ENCODE peak calls at places on chromosomes 1 and 21, in five cellular contexts. Q is HT1080; N is NCI-H748 treated with DMSO at 0.1 percent for 48 hours; C is nucleus accumbens; U is stimulated activated CD4-positive, alpha-beta T cell treated with anti-CD3 and anti-CD28 coated beads, Interleukin-2, amount 100 ng/mL, for 4 hours. B is an unnamed sample.

GRCh38 chr1:216390956-216391355 is 32.3 kb downstream of the USH2A start:
- DNase-seq in U (no peak), C (no peak), N (no peak), Q (peak; percentile 4), B (no peak)

GRCh38 chr21:37870229-37870628 is 46.0 kb downstream of the KCNJ6 start:
- DNase-seq in U (no peak), C (no peak), N (peak; percentile 3), Q (no peak), B (no peak)

GRCh38 chr1:1937061-1937460 is 18.0 kb upstream of the TMEM52 start:
- DNase-seq in N (no peak), C (no peak), Q (no peak), U (no peak), B (no peak)

GRCh38 chr1:16017461-16018303 is at the start of gene HSPB7:
- DNase-seq in N (no peak), C (peak; percentile 31), U (no peak), Q (no peak), B (peak; percentile 87)

GRCh38 chr1:100782473-100783010 is 63.0 kb downstream of the VCAM1 start:
- DNase-seq in C (no peak), U (no peak), N (no peak), Q (no peak), B (no peak)

GRCh38 chr21:39650801-39651200 is 38.1 kb downstream of the B3GALT5 start:
- DNase-seq in U (no peak), Q (no peak), N (no peak), C (no peak), B (no peak)

GRCh38 chr1:23619299-23620188 is 60.2 kb upstream of the ID3 start:
- DNase-seq in N (peak; percentile 79), U (peak; percentile 89), Q (peak; percentile 22), C (peak; percentile 72), B (no peak)

GRCh38 chr1:222880586-222880985 is 65.7 kb downstream of the DISP1 start:
- DNase-seq in U (peak; percentile 29), C (no peak), N (no peak), Q (peak; percentile 88), B (no peak)

GRCh38 chr1:45410850-45411509 is 70.7 kb upstream of the MUTYH start:
- DNase-seq in N (no peak), U (no peak), Q (no peak), C (no peak), B (no peak)

GRCh38 chr1:33086384-33086850 is 5.5 kb downstream of the AZIN2 start:
- DNase-seq in U (no peak), C (peak; percentile 62), N (peak; percentile 14), Q (peak; percentile 64), B (peak; percentile 88)

GRCh38 chr1:216325946-216326345 is 97.3 kb downstream of the USH2A start:
- DNase-seq in Q (peak; percentile 68), C (no peak), U (no peak), N (no peak), B (no peak)

GRCh38 chr1:204915856-204916485 is 45.3 kb downstream of the NFASC start:
- DNase-seq in N (no peak), U (no peak), Q (peak; percentile 45), C (no peak), B (no peak)

GRCh38 chr1:42913426-42914091 is 45.1 kb downstream of the SLC2A1 start:
- DNase-seq in Q (peak; percentile 70), C (no peak), N (peak; percentile 98), U (peak; percentile 44), B (peak; percentile 60)

GRCh38 chr1:47230692-47231313 is 1.2 kb downstream of the TAL1 start:
- DNase-seq in U (no peak), C (no peak), Q (no peak), N (no peak), B (no peak)

GRCh38 chr1:236524142-236524891 is 535 bp downstream of the LGALS8 start:
- DNase-seq in Q (peak; percentile 60), U (peak; percentile 34), N (peak; percentile 5), C (peak; percentile 64), B (peak; percentile 79)

GRCh38 chr1:26084844-26085243 is 17.4 kb upstream of the TRIM63 start:
- DNase-seq in C (no peak), Q (no peak), U (no peak), N (no peak), B (no peak)

GRCh38 chr1:173202430-173203145 is 4.5 kb downstream of the TNFSF4 start:
- DNase-seq in Q (peak; percentile 59), C (no peak), N (peak; percentile 1), U (no peak), B (peak; percentile 43)

GRCh38 chr1:47724427-47724999 is 272.7 kb downstream of the TRABD2B start:
- DNase-seq in Q (no peak), U (no peak), N (no peak), C (no peak), B (no peak)

GRCh38 chr1:192559115-192560006 is 16.2 kb upstream of the RGS1 start:
- DNase-seq in Q (peak; percentile 99), U (no peak), N (no peak), C (no peak), B (no peak)

GRCh38 chr1:212438831-212439237 is 6.1 kb downstream of the NENF start:
- DNase-seq in Q (no peak), N (no peak), U (no peak), C (no peak), B (no peak)

GRCh38 chr1:54110991-54111390 is 41.8 kb downstream of the CDCP2 start:
- DNase-seq in Q (no peak), C (no peak), N (no peak), U (no peak), B (no peak)

GRCh38 chr1:156706647-156707008 is 1.2 kb upstream of the CRABP2 start:
- DNase-seq in Q (no peak), C (peak; percentile 80), N (no peak), U (no peak), B (peak; percentile 77)

GRCh38 chr1:51329443-51330325 is 678 bp downstream of the TTC39A start:
- DNase-seq in U (no peak), Q (no peak), C (peak; percentile 41), N (peak; percentile 14), B (peak; percentile 58)

GRCh38 chr1:33322870-33323585 is 2.1 kb upstream of the A3GALT2 start:
- DNase-seq in C (no peak), N (no peak), U (no peak), Q (no peak), B (no peak)

GRCh38 chr1:150110066-150110465 is 39.6 kb upstream of the PLEKHO1 start:
- DNase-seq in C (no peak), U (no peak), N (no peak), Q (no peak), B (no peak)

GRCh38 chr1:209869242-209870149 is 41.7 kb downstream of the UTP25 start:
- DNase-seq in Q (no peak), U (no peak), C (no peak), N (no peak), B (no peak)

GRCh38 chr1:171654705-171655214 is 2.3 kb upstream of the MYOC start:
- DNase-seq in U (no peak), C (no peak), Q (no peak), N (no peak), B (no peak)

GRCh38 chr21:44637018-44637850 is at the start of gene KRTAP10-10:
- DNase-seq in C (no peak), N (no peak), U (no peak), Q (no peak), B (no peak)

GRCh38 chr1:178940022-178940765 is 69.3 kb upstream of the ANGPTL1 start:
- DNase-seq in Q (no peak), U (no peak), C (no peak), N (no peak), B (no peak)

GRCh38 chr1:246324711-246325110 is 182.4 kb downstream of the SMYD3 start:
- DNase-seq in Q (peak; percentile 60), N (no peak), U (no peak), C (peak; percentile 30), B (no peak)

GRCh38 chr21:46424062-46424591 is 34.6 kb upstream of the DIP2A start:
- DNase-seq in Q (no peak), C (no peak), N (no peak), U (no peak), B (no peak)

GRCh38 chr1:5856246-5856815 is 135.9 kb downstream of the NPHP4 start:
- DNase-seq in Q (peak; percentile 41), U (no peak), C (no peak), N (no peak), B (no peak)

GRCh38 chr1:218164111-218164929 is 120.8 kb upstream of the RRP15 start:
- DNase-seq in Q (no peak), N (peak; percentile 48), U (no peak), C (peak; percentile 21), B (peak; percentile 57)

GRCh38 chr1:211101481-211101880 is 32.5 kb downstream of the KCNH1 start:
- DNase-seq in U (no peak), C (no peak), Q (no peak), N (no peak), B (no peak)

GRCh38 chr21:14991957-14992356 is 72.8 kb downstream of the NRIP1 start:
- DNase-seq in N (no peak), C (no peak), U (no peak), Q (peak; percentile 53), B (no peak)